ENCODE peak calls at places on chromosomes 11 and 22, in seven cellular contexts. N is Peyer's patch, U is sigmoid colon, C is IMR-90, B is pancreas, J is adrenal gland, O is heart left ventricle. G is an unnamed sample.

GRCh38 chr11:86249307-86250098 is 5.0 kb downstream of the EED start:
- DNase-seq in U (no peak), B (no peak), C (no peak), O (no peak), N (no peak), J (no peak), G (no peak)

GRCh38 chr11:71330996-71331395 is 78.6 kb upstream of the SHANK2 start:
- DNase-seq in J (no peak), O (no peak), B (no peak), U (peak; percentile 21), N (peak; percentile 11), C (no peak), G (no peak)

GRCh38 chr22:24184057-24184798 is 2.9 kb downstream of the SUSD2 start:
- DNase-seq in O (no peak), C (no peak), U (peak; percentile 56), N (no peak), B (peak; percentile 62), J (no peak), G (no peak)

GRCh38 chr11:45092901-45093760 is 53.3 kb upstream of the PRDM11 start:
- DNase-seq in O (no peak), N (peak; percentile 49), C (peak; percentile 85), J (peak; percentile 11), B (no peak), U (no peak), G (peak; percentile 68)

GRCh38 chr11:123132881-123133280 is 62.2 kb downstream of the CLMP start:
- DNase-seq in C (no peak), O (no peak), B (no peak), U (no peak), N (no peak), J (no peak), G (no peak)

GRCh38 chr11:14969922-14970323 is 2.2 kb downstream of the CALCA start:
- DNase-seq in O (peak; percentile 36), J (no peak), C (peak; percentile 7), N (no peak), B (peak; percentile 61), U (no peak), G (peak; percentile 43)

GRCh38 chr11:30316237-30316636 is 6.7 kb upstream of the ARL14EP start:
- DNase-seq in C (no peak), N (no peak), O (no peak), U (no peak), B (no peak), J (no peak), G (no peak)

GRCh38 chr11:76566811-76567210 is 103.7 kb downstream of the LRRC32 start:
- DNase-seq in U (no peak), N (no peak), O (no peak), C (no peak), J (no peak), B (no peak), G (no peak)

GRCh38 chr11:128936546-128937275 is 6.0 kb downstream of the TP53AIP1 start:
- DNase-seq in O (no peak), C (no peak), B (no peak), J (no peak), U (no peak), N (no peak), G (no peak)

GRCh38 chr22:39097098-39098020 is at the start of gene APOBEC3H:
- DNase-seq in J (no peak), B (no peak), N (peak; percentile 63), O (no peak), U (peak; percentile 62), C (no peak), G (peak; percentile 60)

GRCh38 chr11:105612766-105613165 is 2.9 kb downstream of the GRIA4 start:
- DNase-seq in O (no peak), J (no peak), U (no peak), B (no peak), C (no peak), N (no peak), G (no peak)

GRCh38 chr11:129412501-129412900 is 36.9 kb downstream of the BARX2 start:
- DNase-seq in O (no peak), N (peak; percentile 63), C (no peak), J (no peak), B (no peak), U (no peak), G (no peak)

GRCh38 chr11:108718466-108718865 is 53.6 kb downstream of the DDX10 start:
- DNase-seq in B (no peak), O (no peak), N (no peak), J (no peak), C (no peak), U (no peak), G (no peak)

GRCh38 chr22:21010426-21011113 is 4.4 kb upstream of the P2RX6 start:
- DNase-seq in O (no peak), N (no peak), J (no peak), U (no peak), C (no peak), B (no peak), G (no peak)

GRCh38 chr11:64529559-64530520 is 61.2 kb upstream of the SLC22A12 start:
- DNase-seq in N (peak; percentile 39), B (no peak), U (no peak), J (no peak), C (no peak), O (no peak), G (no peak)

GRCh38 chr22:50274311-50274710 is 4.1 kb upstream of the MAPK11 start:
- DNase-seq in B (no peak), C (peak; percentile 54), N (peak; percentile 77), U (no peak), J (peak; percentile 77), O (peak; percentile 60), G (no peak)

GRCh38 chr11:33542921-33543320 is 157.7 kb downstream of the C11orf91 start:
- DNase-seq in C (peak; percentile 40), U (no peak), J (peak; percentile 53), N (peak; percentile 69), B (no peak), O (no peak), G (peak; percentile 20)

GRCh38 chr11:108453207-108453835 is 14.0 kb downstream of the C11orf65 start:
- DNase-seq in O (no peak), U (no peak), B (no peak), N (no peak), J (no peak), C (no peak), G (no peak)

GRCh38 chr11:66478823-66479740 is 1.2 kb upstream of the DPP3 start:
- DNase-seq in C (peak; percentile 20), N (peak; percentile 67), O (peak; percentile 62), J (peak; percentile 66), B (no peak), U (peak; percentile 81), G (no peak)

GRCh38 chr11:121082670-121083069 is 18.4 kb upstream of the TECTA start:
- DNase-seq in C (peak; percentile 16), N (no peak), J (no peak), O (no peak), B (no peak), U (no peak), G (no peak)

GRCh38 chr11:72864692-72865655 is 50.8 kb downstream of the ATG16L2 start:
- DNase-seq in O (peak; percentile 61), U (no peak), B (no peak), J (no peak), C (peak; percentile 46), N (no peak), G (no peak)

GRCh38 chr11:26333906-26334305 is 2.0 kb downstream of the ANO3 start:
- DNase-seq in J (no peak), O (no peak), B (no peak), C (no peak), N (no peak), U (no peak), G (no peak)

GRCh38 chr11:20031155-20032001 is 128.9 kb downstream of the DBX1 start:
- DNase-seq in B (no peak), J (no peak), U (no peak), N (no peak), O (no peak), C (peak; percentile 95), G (no peak)

GRCh38 chr11:120811731-120812130 is 212.2 kb upstream of the TBCEL start:
- DNase-seq in U (no peak), J (no peak), O (no peak), N (no peak), C (no peak), B (no peak), G (no peak)

GRCh38 chr22:41857160-41857859 is 24.4 kb downstream of the SREBF2 start:
- DNase-seq in B (no peak), U (no peak), C (peak; percentile 72), O (no peak), N (peak; percentile 79), J (peak; percentile 70), G (peak; percentile 70)

GRCh38 chr11:43712676-43713075 is 32.1 kb downstream of the HSD17B12 start:
- DNase-seq in U (no peak), B (no peak), O (no peak), J (no peak), N (no peak), C (peak; percentile 89), G (no peak)
- H3K27ac ChIP-seq in U (no peak overlapping the region), B (no peak overlapping the region), O (no peak overlapping the region), J (no peak overlapping the region), N (no peak overlapping the region), C (peak overlapping the region; percentile 42), G (no peak overlapping the region)

DNA sequence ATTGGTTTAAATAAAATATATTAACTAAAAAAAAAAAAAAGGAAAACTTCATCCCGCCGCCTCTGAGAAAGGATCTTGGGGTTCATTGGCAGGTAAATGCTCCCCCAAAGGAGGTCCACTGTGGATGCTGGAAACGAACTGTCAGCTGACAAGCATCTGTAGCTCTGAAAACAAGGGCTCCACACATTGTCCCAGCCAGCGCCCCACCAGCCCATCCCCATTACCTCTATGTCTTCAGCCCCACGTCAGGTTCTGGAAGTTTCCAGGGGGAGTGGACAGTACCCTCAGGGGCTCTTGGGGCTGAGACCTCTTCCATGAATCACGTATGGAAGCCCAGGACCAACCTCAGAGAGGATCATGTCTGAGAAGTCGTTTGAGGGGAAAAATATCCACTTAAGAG is 66.4 kb upstream of the WNT7B start:
- DNase-seq in U (peak; percentile 64), J (peak; percentile 8), O (no peak), B (no peak), N (peak; percentile 44), C (no peak), G (no peak)
- H3K27me3 ChIP-seq in U (no peaks in the 10 kb centered on the region), J (no peaks in the 10 kb centered on the region), O (no peaks in the 10 kb centered on the region), B (no peaks in the 10 kb centered on the region), N (no peaks in the 10 kb centered on the region), C (no peaks in the 10 kb centered on the region), G (no peaks in the 10 kb centered on the region)

DNA sequence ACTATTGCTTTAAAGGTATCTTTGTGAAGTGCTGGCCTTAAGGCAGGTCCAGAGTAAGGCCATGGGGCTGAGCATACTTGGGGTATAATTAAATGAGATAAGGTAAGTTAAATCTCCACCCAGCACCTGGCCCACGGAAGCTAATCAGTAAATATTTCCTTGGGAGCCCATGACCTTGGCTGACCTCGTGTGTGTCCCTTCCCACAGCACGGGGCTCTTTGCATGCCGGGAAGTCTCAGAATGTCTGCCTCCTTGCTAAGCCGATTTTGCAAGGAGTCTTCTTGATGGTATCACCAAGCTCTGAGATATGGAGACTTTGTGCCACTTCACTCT is 46.5 kb downstream of the ADM start:
- DNase-seq in U (no peak), J (no peak), N (no peak), B (no peak), C (no peak), O (no peak), G (no peak)
- H3K4me1 ChIP-seq in U (peaks cover 3% of the 10 kb centered on the region), J (peaks cover 10% of the 10 kb centered on the region), N (no peaks in the 10 kb centered on the region), B (peaks cover 18% of the 10 kb centered on the region), C (peaks cover 23% of the 10 kb centered on the region), O (peaks cover 24% of the 10 kb centered on the region), G (no peaks in the 10 kb centered on the region)

DNA sequence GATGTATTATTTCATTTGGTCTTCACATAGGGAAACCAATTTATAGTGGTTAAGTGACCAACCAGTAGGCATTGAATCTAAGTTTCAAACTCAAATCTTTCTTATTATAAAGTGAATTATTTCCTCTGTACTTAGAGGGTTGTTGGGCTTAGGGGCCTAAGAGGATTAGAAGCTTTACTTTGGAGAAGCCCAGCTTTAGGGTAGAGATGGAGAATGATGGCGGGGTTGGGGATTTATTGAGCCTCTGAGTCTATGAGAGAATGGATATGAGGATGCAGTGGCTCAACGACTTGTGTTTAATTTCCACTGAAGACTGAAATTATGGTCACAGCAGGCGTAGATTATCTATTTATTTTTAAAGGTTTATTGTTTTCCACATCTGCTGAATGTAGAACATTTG is 55.5 kb downstream of the CHRDL2 start:
- DNase-seq in N (no peak), B (no peak), C (no peak), O (no peak), U (no peak), J (no peak), G (no peak)
- H3K27ac ChIP-seq in N (no peak overlapping the region), B (no peak overlapping the region), C (no peak overlapping the region), O (no peak overlapping the region), U (no peak overlapping the region), J (no peak overlapping the region), G (no peak overlapping the region)

G was measured in CD8-positive, alpha-beta T cell.